ENCODE peak calls at places on chromosomes 3 and 15, in seven cellular contexts. One of them, this sample, is unnamed. For H3K4me1, the result is how much of the 10 kb centered on the place peaks cover.

GRCh38 chr3:126895178-126896066 is 87.5 kb upstream of the PLXNA1 start:
- DNase-seq in right cardiac atrium: peak
- DNase-seq in ovary: peak
- DNase-seq in A549: peak
- DNase-seq in naive thymus-derived CD4-positive, alpha-beta T cell: no peak
- DNase-seq in transverse colon: no peak
- DNase-seq in stomach: no peak
- DNase-seq in this sample: no peak

GRCh38 chr3:135887220-135887619 is 78.3 kb upstream of the PPP2R3A start:
- DNase-seq in right cardiac atrium: no peak
- DNase-seq in ovary: no peak
- DNase-seq in A549: no peak
- DNase-seq in naive thymus-derived CD4-positive, alpha-beta T cell: no peak
- DNase-seq in transverse colon: no peak
- DNase-seq in stomach: no peak
- DNase-seq in this sample: no peak

GRCh38 chr3:117628896-117629295 is 919.3 kb downstream of the TUSC7 start:
- DNase-seq in right cardiac atrium: no peak
- DNase-seq in ovary: no peak
- DNase-seq in A549: no peak
- DNase-seq in naive thymus-derived CD4-positive, alpha-beta T cell: no peak
- DNase-seq in transverse colon: no peak
- DNase-seq in stomach: peak
- DNase-seq in this sample: no peak

GRCh38 chr3:108125550-108126071 is 34.8 kb upstream of the CD47 start:
- DNase-seq in right cardiac atrium: peak
- DNase-seq in ovary: no peak
- DNase-seq in A549: no peak
- DNase-seq in naive thymus-derived CD4-positive, alpha-beta T cell: peak
- DNase-seq in transverse colon: peak
- DNase-seq in stomach: no peak
- DNase-seq in this sample: no peak

GRCh38 chr3:10527295-10528016 is 22.1 kb upstream of the ATP2B2 start:
- DNase-seq in right cardiac atrium: peak
- DNase-seq in ovary: no peak
- DNase-seq in A549: no peak
- DNase-seq in naive thymus-derived CD4-positive, alpha-beta T cell: no peak
- DNase-seq in transverse colon: no peak
- DNase-seq in stomach: peak
- DNase-seq in this sample: no peak

GRCh38 chr15:98874773-98875172 is 132.8 kb downstream of the PGPEP1L start:
- DNase-seq in right cardiac atrium: peak
- DNase-seq in ovary: peak
- DNase-seq in A549: no peak
- DNase-seq in naive thymus-derived CD4-positive, alpha-beta T cell: no peak
- DNase-seq in transverse colon: no peak
- DNase-seq in stomach: no peak
- DNase-seq in this sample: no peak

GRCh38 chr3:70433091-70433490 is 120.7 kb upstream of the MDFIC2 start:
- DNase-seq in right cardiac atrium: no peak
- DNase-seq in ovary: no peak
- DNase-seq in A549: no peak
- DNase-seq in naive thymus-derived CD4-positive, alpha-beta T cell: no peak
- DNase-seq in transverse colon: no peak
- DNase-seq in stomach: no peak
- DNase-seq in this sample: no peak

GRCh38 chr15:23877502-23878412 is 190.7 kb upstream of the NDN start:
- DNase-seq in right cardiac atrium: peak
- DNase-seq in ovary: peak
- DNase-seq in A549: peak
- DNase-seq in naive thymus-derived CD4-positive, alpha-beta T cell: no peak
- DNase-seq in transverse colon: peak
- DNase-seq in stomach: peak
- DNase-seq in this sample: peak

GRCh38 chr3:86702381-86702958 is 288.5 kb downstream of the VGLL3 start:
- DNase-seq in right cardiac atrium: no peak
- DNase-seq in ovary: no peak
- DNase-seq in A549: peak
- DNase-seq in naive thymus-derived CD4-positive, alpha-beta T cell: no peak
- DNase-seq in transverse colon: no peak
- DNase-seq in stomach: no peak
- DNase-seq in this sample: no peak

GRCh38 chr15:79372428-79372827 is 59.7 kb upstream of the MINAR1 start:
- DNase-seq in right cardiac atrium: no peak
- DNase-seq in ovary: no peak
- DNase-seq in A549: no peak
- DNase-seq in naive thymus-derived CD4-positive, alpha-beta T cell: no peak
- DNase-seq in transverse colon: no peak
- DNase-seq in stomach: no peak
- DNase-seq in this sample: no peak

GRCh38 chr15:27399236-27399635 is 428.3 kb downstream of the GABRG3 start:
- DNase-seq in right cardiac atrium: no peak
- DNase-seq in ovary: no peak
- DNase-seq in A549: no peak
- DNase-seq in naive thymus-derived CD4-positive, alpha-beta T cell: no peak
- DNase-seq in transverse colon: no peak
- DNase-seq in stomach: no peak
- DNase-seq in this sample: no peak

GRCh38 chr3:33482126-33482525 is 41.9 kb upstream of the UBP1 start:
- DNase-seq in right cardiac atrium: no peak
- DNase-seq in ovary: no peak
- DNase-seq in A549: no peak
- DNase-seq in naive thymus-derived CD4-positive, alpha-beta T cell: no peak
- DNase-seq in transverse colon: no peak
- DNase-seq in stomach: no peak
- DNase-seq in this sample: no peak

GRCh38 chr3:23153034-23153433 is 50.1 kb upstream of the UBE2E2 start:
- DNase-seq in right cardiac atrium: no peak
- DNase-seq in ovary: no peak
- DNase-seq in A549: no peak
- DNase-seq in naive thymus-derived CD4-positive, alpha-beta T cell: no peak
- DNase-seq in transverse colon: no peak
- DNase-seq in stomach: no peak
- DNase-seq in this sample: no peak

GRCh38 chr15:82647835-82648256 is 683 bp upstream of the CPEB1 start:
- DNase-seq in right cardiac atrium: no peak
- DNase-seq in ovary: no peak
- DNase-seq in A549: no peak
- DNase-seq in naive thymus-derived CD4-positive, alpha-beta T cell: peak
- DNase-seq in transverse colon: peak
- DNase-seq in stomach: no peak
- DNase-seq in this sample: peak

GRCh38 chr3:182183716-182184430 is 472.1 kb downstream of the SOX2 start:
- DNase-seq in right cardiac atrium: no peak
- DNase-seq in ovary: no peak
- DNase-seq in A549: no peak
- DNase-seq in naive thymus-derived CD4-positive, alpha-beta T cell: no peak
- DNase-seq in transverse colon: no peak
- DNase-seq in stomach: no peak
- DNase-seq in this sample: no peak

GRCh38 chr3:945738-946137 is 147.1 kb upstream of the CNTN6 start:
- DNase-seq in right cardiac atrium: no peak
- DNase-seq in ovary: no peak
- DNase-seq in A549: no peak
- DNase-seq in naive thymus-derived CD4-positive, alpha-beta T cell: no peak
- DNase-seq in transverse colon: no peak
- DNase-seq in stomach: no peak
- DNase-seq in this sample: no peak

GRCh38 chr3:29494305-29495036 is 213.6 kb downstream of the RBMS3 start:
- DNase-seq in right cardiac atrium: no peak
- DNase-seq in ovary: no peak
- DNase-seq in A549: no peak
- DNase-seq in naive thymus-derived CD4-positive, alpha-beta T cell: no peak
- DNase-seq in transverse colon: no peak
- DNase-seq in stomach: no peak
- DNase-seq in this sample: no peak

GRCh38 chr3:23567917-23568316 is 237.8 kb upstream of the UBE2E1 start:
- DNase-seq in right cardiac atrium: no peak
- DNase-seq in ovary: no peak
- DNase-seq in A549: no peak
- DNase-seq in naive thymus-derived CD4-positive, alpha-beta T cell: no peak
- DNase-seq in transverse colon: no peak
- DNase-seq in stomach: no peak
- DNase-seq in this sample: no peak

GRCh38 chr3:188214442-188214841 is 60.5 kb downstream of the LPP start:
- DNase-seq in right cardiac atrium: no peak
- DNase-seq in ovary: no peak
- DNase-seq in A549: no peak
- DNase-seq in naive thymus-derived CD4-positive, alpha-beta T cell: no peak
- DNase-seq in transverse colon: no peak
- DNase-seq in stomach: no peak
- DNase-seq in this sample: no peak

GRCh38 chr15:32838820-32839219 is 121.0 kb downstream of the GREM1 start:
- DNase-seq in right cardiac atrium: no peak
- DNase-seq in ovary: no peak
- DNase-seq in A549: peak
- DNase-seq in naive thymus-derived CD4-positive, alpha-beta T cell: no peak
- DNase-seq in transverse colon: no peak
- DNase-seq in stomach: no peak
- DNase-seq in this sample: no peak

GRCh38 chr3:32310918-32311839 is 72.7 kb downstream of the CMTM8 start:
- DNase-seq in right cardiac atrium: no peak
- DNase-seq in ovary: no peak
- DNase-seq in A549: no peak
- DNase-seq in naive thymus-derived CD4-positive, alpha-beta T cell: no peak
- DNase-seq in transverse colon: no peak
- DNase-seq in stomach: no peak
- DNase-seq in this sample: no peak

GRCh38 chr3:78268716-78269668 is 1229.1 kb downstream of the ROBO2 start:
- DNase-seq in right cardiac atrium: no peak
- DNase-seq in ovary: no peak
- DNase-seq in A549: no peak
- DNase-seq in naive thymus-derived CD4-positive, alpha-beta T cell: no peak
- DNase-seq in transverse colon: no peak
- DNase-seq in stomach: no peak
- DNase-seq in this sample: no peak

GRCh38 chr15:51909591-51909990 is 62.0 kb downstream of the LEO1 start:
- DNase-seq in right cardiac atrium: no peak
- DNase-seq in ovary: no peak
- DNase-seq in A549: no peak
- DNase-seq in naive thymus-derived CD4-positive, alpha-beta T cell: no peak
- DNase-seq in transverse colon: no peak
- DNase-seq in stomach: no peak
- DNase-seq in this sample: no peak

GRCh38 chr3:63974451-63974850 is 48.8 kb downstream of the PSMD6 start:
- DNase-seq in right cardiac atrium: no peak
- DNase-seq in ovary: no peak
- DNase-seq in A549: no peak
- DNase-seq in naive thymus-derived CD4-positive, alpha-beta T cell: no peak
- DNase-seq in transverse colon: no peak
- DNase-seq in stomach: no peak
- DNase-seq in this sample: no peak
- H3K4me1 ChIP-seq in right cardiac atrium: under half
- H3K4me1 ChIP-seq in ovary: under half
- H3K4me1 ChIP-seq in A549: under half
- H3K4me1 ChIP-seq in naive thymus-derived CD4-positive, alpha-beta T cell: half or more
- H3K4me1 ChIP-seq in transverse colon: half or more
- H3K4me1 ChIP-seq in stomach: half or more
- H3K4me1 ChIP-seq in this sample: half or more

GRCh38 chr3:123412811-123413588 is 35.9 kb downstream of the ADCY5 start:
- DNase-seq in right cardiac atrium: peak
- DNase-seq in ovary: peak
- DNase-seq in A549: no peak
- DNase-seq in naive thymus-derived CD4-positive, alpha-beta T cell: no peak
- DNase-seq in transverse colon: no peak
- DNase-seq in stomach: no peak
- DNase-seq in this sample: peak
- H3K4me1 ChIP-seq in right cardiac atrium: under half
- H3K4me1 ChIP-seq in ovary: under half
- H3K4me1 ChIP-seq in A549: under half
- H3K4me1 ChIP-seq in naive thymus-derived CD4-positive, alpha-beta T cell: under half
- H3K4me1 ChIP-seq in transverse colon: half or more
- H3K4me1 ChIP-seq in stomach: half or more
- H3K4me1 ChIP-seq in this sample: half or more

GRCh38 chr3:185778069-185778468 is 46.8 kb downstream of the IGF2BP2 start:
- DNase-seq in right cardiac atrium: no peak
- DNase-seq in ovary: no peak
- DNase-seq in A549: no peak
- DNase-seq in naive thymus-derived CD4-positive, alpha-beta T cell: no peak
- DNase-seq in transverse colon: no peak
- DNase-seq in stomach: no peak
- DNase-seq in this sample: no peak
- H3K4me1 ChIP-seq in right cardiac atrium: under half
- H3K4me1 ChIP-seq in ovary: under half
- H3K4me1 ChIP-seq in A549: under half
- H3K4me1 ChIP-seq in naive thymus-derived CD4-positive, alpha-beta T cell: under half
- H3K4me1 ChIP-seq in transverse colon: under half
- H3K4me1 ChIP-seq in stomach: under half
- H3K4me1 ChIP-seq in this sample: under half

GRCh38 chr3:129121792-129122696 is at the start of gene RAB43:
- DNase-seq in right cardiac atrium: peak
- DNase-seq in ovary: peak
- DNase-seq in A549: peak
- DNase-seq in naive thymus-derived CD4-positive, alpha-beta T cell: peak
- DNase-seq in transverse colon: peak
- DNase-seq in stomach: peak
- DNase-seq in this sample: peak

GRCh38 chr3:129122697-129123055 is 1.1 kb upstream of the RAB43 start:
- DNase-seq in right cardiac atrium: no peak
- DNase-seq in ovary: peak
- DNase-seq in A549: no peak
- DNase-seq in naive thymus-derived CD4-positive, alpha-beta T cell: no peak
- DNase-seq in transverse colon: peak
- DNase-seq in stomach: peak
- DNase-seq in this sample: no peak

GRCh38 chr3:129121016-129121791 is 400 bp downstream of the RAB43 start:
- DNase-seq in right cardiac atrium: peak
- DNase-seq in ovary: no peak
- DNase-seq in A549: no peak
- DNase-seq in naive thymus-derived CD4-positive, alpha-beta T cell: no peak
- DNase-seq in transverse colon: peak
- DNase-seq in stomach: peak
- DNase-seq in this sample: no peak

GRCh38 chr3:129120254-129121004 is 1.2 kb downstream of the RAB43 start:
- DNase-seq in right cardiac atrium: peak
- DNase-seq in ovary: peak
- DNase-seq in A549: peak
- DNase-seq in naive thymus-derived CD4-positive, alpha-beta T cell: peak
- DNase-seq in transverse colon: peak
- DNase-seq in stomach: peak
- DNase-seq in this sample: peak

DNA sequence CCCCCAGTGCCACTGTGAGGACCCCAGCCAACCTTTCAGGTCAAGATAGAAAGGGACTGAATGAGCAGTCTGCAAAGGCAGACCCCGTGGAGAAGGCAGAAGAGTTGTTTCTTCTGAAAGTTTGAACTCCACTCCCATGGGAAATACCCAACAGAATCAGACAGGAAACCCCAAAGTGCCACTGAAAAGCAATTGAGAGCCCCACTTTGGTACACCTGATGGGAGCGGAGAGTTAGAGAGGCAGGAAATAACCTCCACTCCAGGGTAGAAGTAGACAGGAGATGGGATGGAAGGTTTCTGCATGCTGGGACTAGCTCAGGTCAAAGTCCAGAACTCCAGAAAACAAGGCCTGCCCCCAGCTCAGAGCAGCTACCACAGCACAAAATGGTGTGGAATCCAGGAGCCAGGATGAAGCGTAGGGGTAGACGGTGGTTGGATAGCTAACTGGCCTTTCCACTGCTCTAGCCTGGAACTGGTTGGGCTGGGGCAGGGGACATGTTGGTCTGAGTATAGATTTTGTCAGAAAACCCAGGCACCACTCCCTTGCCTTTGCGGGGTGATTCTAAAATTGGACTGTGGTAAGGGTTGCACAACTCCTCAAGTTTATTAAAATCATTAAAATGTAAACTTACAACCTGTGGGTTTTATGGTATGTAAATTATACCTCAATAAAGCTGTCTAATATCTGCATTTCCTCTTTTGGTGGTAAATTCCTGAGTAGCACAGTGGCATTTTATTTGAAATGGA is 1.9 kb upstream of the RAB43 start:
- DNase-seq in right cardiac atrium: no peak
- DNase-seq in ovary: no peak
- DNase-seq in A549: peak
- DNase-seq in naive thymus-derived CD4-positive, alpha-beta T cell: no peak
- DNase-seq in transverse colon: peak
- DNase-seq in stomach: no peak
- DNase-seq in this sample: no peak
- H3K4me1 ChIP-seq in right cardiac atrium: under half
- H3K4me1 ChIP-seq in ovary: under half
- H3K4me1 ChIP-seq in A549: under half
- H3K4me1 ChIP-seq in naive thymus-derived CD4-positive, alpha-beta T cell: under half
- H3K4me1 ChIP-seq in transverse colon: under half
- H3K4me1 ChIP-seq in stomach: under half
- H3K4me1 ChIP-seq in this sample: under half